ENCODE peak calls at places on chromosomes 2 and 18, in four cellular contexts. G is stimulated activated CD8-positive, alpha-beta memory T cell treated with anti-CD3 and anti-CD28 coated beads, Interleukin-15, amount 100 ng/mL, for 1 hour; H is GM13976; Y is colonic mucosa. Q is an unnamed sample.

GRCh38 chr2:24454258-24454657 is 36.8 kb upstream of the NCOA1 start:
- DNase-seq in H (no peak), G (no peak), Y (no peak), Q (no peak)

GRCh38 chr2:160068906-160069305 is 6.5 kb upstream of the PLA2R1 start:
- DNase-seq in G (no peak), H (no peak), Y (no peak), Q (no peak)

GRCh38 chr2:3257166-3257565 is 120.5 kb downstream of the EIPR1 start:
- DNase-seq in Y (no peak), G (no peak), H (no peak), Q (no peak)

GRCh38 chr2:105432749-105433148 is 33.9 kb upstream of the FHL2 start:
- DNase-seq in Y (no peak), G (no peak), H (no peak), Q (no peak)

GRCh38 chr18:2089416-2089815 is 481.9 kb downstream of the METTL4 start:
- DNase-seq in Y (no peak), G (no peak), H (no peak), Q (no peak)

GRCh38 chr2:19767876-19768275 is 133.9 kb downstream of the TTC32 start:
- DNase-seq in G (no peak), H (no peak), Y (no peak), Q (no peak)

GRCh38 chr2:202249521-202249850 is 11.1 kb upstream of the SUMO1 start:
- DNase-seq in Y (no peak), G (no peak), H (no peak), Q (no peak)

GRCh38 chr2:240184656-240185055 is 44.2 kb upstream of the OTOS start:
- DNase-seq in G (no peak), H (no peak), Y (no peak), Q (no peak)

GRCh38 chr2:142170847-142171246 is 40.0 kb upstream of the LRP1B start:
- DNase-seq in G (no peak), Y (no peak), H (no peak), Q (no peak)

GRCh38 chr2:118763797-118764196 is 83.7 kb downstream of the EN1 start:
- DNase-seq in Y (no peak), G (no peak), H (no peak), Q (no peak)

GRCh38 chr2:174117951-174118930 is 130.1 kb downstream of the OLA1 start:
- DNase-seq in G (no peak), Y (no peak), H (no peak), Q (no peak)

GRCh38 chr18:77119851-77120491 is 12.6 kb downstream of the MBP start:
- DNase-seq in G (no peak), H (no peak), Y (peak), Q (no peak)

GRCh38 chr2:210496512-210496911 is 20.0 kb upstream of the LANCL1 start:
- DNase-seq in H (no peak), Y (no peak), G (no peak), Q (no peak)

Q was measured in stimulated activated effector memory CD8-positive, alpha-beta T cell treated with anti-CD3 and anti-CD28 coated beads, Interleukin-12 subunit alpha, Interleukin-12 subunit beta, amount 100 ng/mL, for 72 hours.